ENCODE peak calls at places on chromosome 11, in ten cellular contexts. A is WERI-Rb-1; C is mesothelial cell of epicardium; Y is central memory CD4-positive, alpha-beta T cell; U is RPMI8226; I is heart right ventricle; D is stimulated activated CD4-positive, alpha-beta T cell treated with anti-CD3 and anti-CD28 coated beads, Interleukin-4, amount 100 ng/mL, for 1 hour; F is KG1; K is T-helper 2 cell; S is sigmoid colon. O is an unnamed sample.

GRCh38 chr11:1953489-1954284 is 6.6 kb downstream of the MRPL23 start:
- DNase-seq in A (no peak), C (no peak), Y (no peak), U (no peak), I (peak), D (peak), F (no peak), K (no peak), S (peak), O (no peak)

GRCh38 chr11:17004486-17005148 is 9.6 kb downstream of the PLEKHA7 start:
- DNase-seq in A (no peak), C (no peak), Y (no peak), U (no peak), I (no peak), D (no peak), F (no peak), K (no peak), S (no peak), O (no peak)

GRCh38 chr11:117482881-117483280 is 155.2 kb downstream of the CEP164 start:
- DNase-seq in A (no peak), C (no peak), Y (no peak), U (no peak), I (no peak), D (no peak), F (no peak), K (no peak), S (no peak), O (no peak)

GRCh38 chr11:126072141-126072741 is 9.6 kb upstream of the CDON start:
- DNase-seq in A (no peak), C (no peak), Y (no peak), U (no peak), I (no peak), D (no peak), F (no peak), K (no peak), S (no peak), O (no peak)

GRCh38 chr11:65722261-65722660 is 1.7 kb upstream of the RNASEH2C start:
- DNase-seq in A (peak), C (no peak), Y (no peak), U (no peak), I (no peak), D (no peak), F (no peak), K (no peak), S (no peak), O (no peak)

GRCh38 chr11:86153439-86153838 is 84.6 kb upstream of the PICALM start:
- DNase-seq in A (no peak), C (no peak), Y (no peak), U (no peak), I (no peak), D (no peak), F (no peak), K (no peak), S (no peak), O (no peak)

GRCh38 chr11:26599421-26599820 is 27.4 kb upstream of the MUC15 start:
- DNase-seq in A (no peak), C (no peak), Y (no peak), U (no peak), I (no peak), D (no peak), F (no peak), K (no peak), S (no peak), O (peak)

GRCh38 chr11:79018371-79018849 is 422.4 kb downstream of the TENM4 start:
- DNase-seq in A (peak), C (peak), Y (no peak), U (no peak), I (no peak), D (no peak), F (no peak), K (no peak), S (no peak), O (peak)

GRCh38 chr11:64810891-64811272 is 531 bp upstream of the MEN1 start:
- DNase-seq in A (no peak), C (no peak), Y (no peak), U (no peak), I (no peak), D (no peak), F (no peak), K (no peak), S (peak), O (no peak)

GRCh38 chr11:38791346-38791961 is 2193.4 kb upstream of the RAG2 start:
- DNase-seq in A (peak), C (no peak), Y (no peak), U (peak), I (no peak), D (no peak), F (peak), K (no peak), S (no peak), O (peak)

GRCh38 chr11:125207866-125208425 is 43.4 kb downstream of the PKNOX2 start:
- DNase-seq in A (no peak), C (no peak), Y (no peak), U (no peak), I (no peak), D (no peak), F (no peak), K (no peak), S (peak), O (no peak)

GRCh38 chr11:32374261-32374711 is 61.1 kb downstream of the WT1 start:
- DNase-seq in A (peak), C (no peak), Y (no peak), U (peak), I (no peak), D (peak), F (peak), K (peak), S (no peak), O (no peak)

GRCh38 chr11:69122642-69123431 is 32.9 kb upstream of the SMIM38 start:
- DNase-seq in A (no peak), C (peak), Y (peak), U (peak), I (peak), D (peak), F (no peak), K (peak), S (no peak), O (peak)

GRCh38 chr11:108887436-108888238 is 222.8 kb downstream of the DDX10 start:
- DNase-seq in A (no peak), C (no peak), Y (peak), U (no peak), I (no peak), D (no peak), F (no peak), K (no peak), S (no peak), O (no peak)

GRCh38 chr11:100890779-100891178 is 203.7 kb downstream of the ARHGAP42 start:
- DNase-seq in A (no peak), C (no peak), Y (no peak), U (no peak), I (no peak), D (no peak), F (no peak), K (no peak), S (no peak), O (peak)

GRCh38 chr11:521179-521688 is 14.1 kb downstream of the HRAS start:
- DNase-seq in A (no peak), C (no peak), Y (no peak), U (no peak), I (no peak), D (no peak), F (no peak), K (no peak), S (no peak), O (no peak)

GRCh38 chr11:38296211-38296776 is 1698.3 kb upstream of the RAG2 start:
- DNase-seq in A (no peak), C (no peak), Y (no peak), U (no peak), I (no peak), D (no peak), F (no peak), K (no peak), S (no peak), O (no peak)

GRCh38 chr11:44530413-44531115 is 34.9 kb upstream of the CD82 start:
- DNase-seq in A (no peak), C (no peak), Y (peak), U (no peak), I (no peak), D (no peak), F (peak), K (no peak), S (no peak), O (no peak)

GRCh38 chr11:32090774-32091370 is at the start of gene RCN1:
- DNase-seq in A (peak), C (peak), Y (no peak), U (peak), I (peak), D (peak), F (no peak), K (peak), S (peak), O (no peak)

GRCh38 chr11:4991066-4991465 is 3.6 kb upstream of the OR51L1 start:
- DNase-seq in A (no peak), C (no peak), Y (no peak), U (no peak), I (no peak), D (no peak), F (no peak), K (no peak), S (no peak), O (no peak)

O was measured in HS-5.